ENCODE peak calls at places on chromosomes 2 and 18, in eight cellular contexts. One of them, this sample, is unnamed.

GRCh38 chr2:30113617-30114293 is 33.1 kb upstream of the YPEL5 start:
- DNase-seq in LoVo: peak
- DNase-seq in SHP77: no peak
- DNase-seq in hypothalamus: no peak
- DNase-seq in mucosa of gallbladder: no peak
- DNase-seq in HTR-8/SVneo: peak
- DNase-seq in T-helper 9 cell: no peak
- DNase-seq in activated CD4-positive, alpha-beta T cell treated with anti-CD3 and anti-CD28 coated beads, Interleukin-2, amount 50 U/mL, for 1 hour: no peak
- DNase-seq in this sample: no peak

GRCh38 chr18:43139288-43139946 is 23.9 kb upstream of the RIT2 start:
- DNase-seq in LoVo: no peak
- DNase-seq in SHP77: no peak
- DNase-seq in hypothalamus: no peak
- DNase-seq in mucosa of gallbladder: no peak
- DNase-seq in HTR-8/SVneo: no peak
- DNase-seq in T-helper 9 cell: no peak
- DNase-seq in activated CD4-positive, alpha-beta T cell treated with anti-CD3 and anti-CD28 coated beads, Interleukin-2, amount 50 U/mL, for 1 hour: no peak
- DNase-seq in this sample: no peak

GRCh38 chr2:237892478-237892877 is 33.1 kb downstream of the RAMP1 start:
- DNase-seq in LoVo: no peak
- DNase-seq in SHP77: no peak
- DNase-seq in hypothalamus: no peak
- DNase-seq in mucosa of gallbladder: no peak
- DNase-seq in HTR-8/SVneo: no peak
- DNase-seq in T-helper 9 cell: no peak
- DNase-seq in activated CD4-positive, alpha-beta T cell treated with anti-CD3 and anti-CD28 coated beads, Interleukin-2, amount 50 U/mL, for 1 hour: no peak
- DNase-seq in this sample: no peak

GRCh38 chr2:132733119-132733518 is 63.1 kb upstream of the LYPD1 start:
- DNase-seq in LoVo: no peak
- DNase-seq in SHP77: no peak
- DNase-seq in hypothalamus: no peak
- DNase-seq in mucosa of gallbladder: no peak
- DNase-seq in HTR-8/SVneo: no peak
- DNase-seq in T-helper 9 cell: no peak
- DNase-seq in activated CD4-positive, alpha-beta T cell treated with anti-CD3 and anti-CD28 coated beads, Interleukin-2, amount 50 U/mL, for 1 hour: no peak
- DNase-seq in this sample: no peak

GRCh38 chr18:76980663-76981387 is 151.8 kb downstream of the MBP start:
- DNase-seq in LoVo: no peak
- DNase-seq in SHP77: no peak
- DNase-seq in hypothalamus: no peak
- DNase-seq in mucosa of gallbladder: no peak
- DNase-seq in HTR-8/SVneo: no peak
- DNase-seq in T-helper 9 cell: no peak
- DNase-seq in activated CD4-positive, alpha-beta T cell treated with anti-CD3 and anti-CD28 coated beads, Interleukin-2, amount 50 U/mL, for 1 hour: no peak
- DNase-seq in this sample: no peak

GRCh38 chr2:237700583-237701032 is 73.2 kb downstream of the LRRFIP1 start:
- DNase-seq in LoVo: no peak
- DNase-seq in SHP77: no peak
- DNase-seq in hypothalamus: no peak
- DNase-seq in mucosa of gallbladder: no peak
- DNase-seq in HTR-8/SVneo: no peak
- DNase-seq in T-helper 9 cell: peak
- DNase-seq in activated CD4-positive, alpha-beta T cell treated with anti-CD3 and anti-CD28 coated beads, Interleukin-2, amount 50 U/mL, for 1 hour: peak
- DNase-seq in this sample: no peak

GRCh38 chr2:68974251-68974650 is at the start of gene GKN1:
- DNase-seq in LoVo: no peak
- DNase-seq in SHP77: no peak
- DNase-seq in hypothalamus: no peak
- DNase-seq in mucosa of gallbladder: no peak
- DNase-seq in HTR-8/SVneo: no peak
- DNase-seq in T-helper 9 cell: no peak
- DNase-seq in activated CD4-positive, alpha-beta T cell treated with anti-CD3 and anti-CD28 coated beads, Interleukin-2, amount 50 U/mL, for 1 hour: no peak
- DNase-seq in this sample: no peak

GRCh38 chr2:130241041-130241707 is 42.9 kb upstream of the TUBA3E start:
- DNase-seq in LoVo: peak
- DNase-seq in SHP77: no peak
- DNase-seq in hypothalamus: no peak
- DNase-seq in mucosa of gallbladder: peak
- DNase-seq in HTR-8/SVneo: peak
- DNase-seq in T-helper 9 cell: no peak
- DNase-seq in activated CD4-positive, alpha-beta T cell treated with anti-CD3 and anti-CD28 coated beads, Interleukin-2, amount 50 U/mL, for 1 hour: no peak
- DNase-seq in this sample: no peak

GRCh38 chr2:159086332-159086731 is 117.9 kb downstream of the TANC1 start:
- DNase-seq in LoVo: no peak
- DNase-seq in SHP77: no peak
- DNase-seq in hypothalamus: no peak
- DNase-seq in mucosa of gallbladder: no peak
- DNase-seq in HTR-8/SVneo: no peak
- DNase-seq in T-helper 9 cell: no peak
- DNase-seq in activated CD4-positive, alpha-beta T cell treated with anti-CD3 and anti-CD28 coated beads, Interleukin-2, amount 50 U/mL, for 1 hour: no peak
- DNase-seq in this sample: no peak

GRCh38 chr2:113283704-113284284 is 5.1 kb upstream of the PAX8 start:
- DNase-seq in LoVo: peak
- DNase-seq in SHP77: no peak
- DNase-seq in hypothalamus: no peak
- DNase-seq in mucosa of gallbladder: peak
- DNase-seq in HTR-8/SVneo: peak
- DNase-seq in T-helper 9 cell: no peak
- DNase-seq in activated CD4-positive, alpha-beta T cell treated with anti-CD3 and anti-CD28 coated beads, Interleukin-2, amount 50 U/mL, for 1 hour: no peak
- DNase-seq in this sample: no peak

GRCh38 chr2:26585966-26586365 is 55.2 kb downstream of the CIB4 start:
- DNase-seq in LoVo: no peak
- DNase-seq in SHP77: no peak
- DNase-seq in hypothalamus: no peak
- DNase-seq in mucosa of gallbladder: no peak
- DNase-seq in HTR-8/SVneo: no peak
- DNase-seq in T-helper 9 cell: no peak
- DNase-seq in activated CD4-positive, alpha-beta T cell treated with anti-CD3 and anti-CD28 coated beads, Interleukin-2, amount 50 U/mL, for 1 hour: no peak
- DNase-seq in this sample: no peak

GRCh38 chr2:178084273-178084672 is 11.7 kb upstream of the PDE11A start:
- DNase-seq in LoVo: no peak
- DNase-seq in SHP77: no peak
- DNase-seq in hypothalamus: no peak
- DNase-seq in mucosa of gallbladder: no peak
- DNase-seq in HTR-8/SVneo: no peak
- DNase-seq in T-helper 9 cell: no peak
- DNase-seq in activated CD4-positive, alpha-beta T cell treated with anti-CD3 and anti-CD28 coated beads, Interleukin-2, amount 50 U/mL, for 1 hour: no peak
- DNase-seq in this sample: no peak

GRCh38 chr18:2326999-2327398 is 244.3 kb downstream of the METTL4 start:
- DNase-seq in LoVo: no peak
- DNase-seq in SHP77: no peak
- DNase-seq in hypothalamus: no peak
- DNase-seq in mucosa of gallbladder: no peak
- DNase-seq in HTR-8/SVneo: no peak
- DNase-seq in T-helper 9 cell: no peak
- DNase-seq in activated CD4-positive, alpha-beta T cell treated with anti-CD3 and anti-CD28 coated beads, Interleukin-2, amount 50 U/mL, for 1 hour: no peak
- DNase-seq in this sample: no peak

GRCh38 chr2:25606892-25607291 is 66.5 kb downstream of the DTNB start:
- DNase-seq in LoVo: peak
- DNase-seq in SHP77: peak
- DNase-seq in hypothalamus: no peak
- DNase-seq in mucosa of gallbladder: no peak
- DNase-seq in HTR-8/SVneo: peak
- DNase-seq in T-helper 9 cell: no peak
- DNase-seq in activated CD4-positive, alpha-beta T cell treated with anti-CD3 and anti-CD28 coated beads, Interleukin-2, amount 50 U/mL, for 1 hour: no peak
- DNase-seq in this sample: no peak

GRCh38 chr18:58225101-58225500 is 181.1 kb downstream of the NEDD4L start:
- DNase-seq in LoVo: peak
- DNase-seq in SHP77: no peak
- DNase-seq in hypothalamus: no peak
- DNase-seq in mucosa of gallbladder: no peak
- DNase-seq in HTR-8/SVneo: no peak
- DNase-seq in T-helper 9 cell: no peak
- DNase-seq in activated CD4-positive, alpha-beta T cell treated with anti-CD3 and anti-CD28 coated beads, Interleukin-2, amount 50 U/mL, for 1 hour: no peak
- DNase-seq in this sample: no peak

GRCh38 chr2:128578406-128579385 is 260.0 kb upstream of the HS6ST1 start:
- DNase-seq in LoVo: no peak
- DNase-seq in SHP77: no peak
- DNase-seq in hypothalamus: no peak
- DNase-seq in mucosa of gallbladder: peak
- DNase-seq in HTR-8/SVneo: no peak
- DNase-seq in T-helper 9 cell: no peak
- DNase-seq in activated CD4-positive, alpha-beta T cell treated with anti-CD3 and anti-CD28 coated beads, Interleukin-2, amount 50 U/mL, for 1 hour: no peak
- DNase-seq in this sample: no peak

GRCh38 chr2:46376586-46377286 is 79.5 kb downstream of the EPAS1 start:
- DNase-seq in LoVo: no peak
- DNase-seq in SHP77: no peak
- DNase-seq in hypothalamus: no peak
- DNase-seq in mucosa of gallbladder: no peak
- DNase-seq in HTR-8/SVneo: no peak
- DNase-seq in T-helper 9 cell: no peak
- DNase-seq in activated CD4-positive, alpha-beta T cell treated with anti-CD3 and anti-CD28 coated beads, Interleukin-2, amount 50 U/mL, for 1 hour: no peak
- DNase-seq in this sample: no peak

GRCh38 chr2:176242211-176242610 is 27.0 kb upstream of the MTX2 start:
- DNase-seq in LoVo: no peak
- DNase-seq in SHP77: no peak
- DNase-seq in hypothalamus: peak
- DNase-seq in mucosa of gallbladder: no peak
- DNase-seq in HTR-8/SVneo: no peak
- DNase-seq in T-helper 9 cell: no peak
- DNase-seq in activated CD4-positive, alpha-beta T cell treated with anti-CD3 and anti-CD28 coated beads, Interleukin-2, amount 50 U/mL, for 1 hour: no peak
- DNase-seq in this sample: no peak

GRCh38 chr2:9439536-9439935 is 16.1 kb downstream of the CPSF3 start:
- DNase-seq in LoVo: no peak
- DNase-seq in SHP77: no peak
- DNase-seq in hypothalamus: no peak
- DNase-seq in mucosa of gallbladder: no peak
- DNase-seq in HTR-8/SVneo: no peak
- DNase-seq in T-helper 9 cell: no peak
- DNase-seq in activated CD4-positive, alpha-beta T cell treated with anti-CD3 and anti-CD28 coated beads, Interleukin-2, amount 50 U/mL, for 1 hour: no peak
- DNase-seq in this sample: no peak

GRCh38 chr2:150410809-150411208 is 76.7 kb downstream of the RND3 start:
- DNase-seq in LoVo: no peak
- DNase-seq in SHP77: no peak
- DNase-seq in hypothalamus: no peak
- DNase-seq in mucosa of gallbladder: no peak
- DNase-seq in HTR-8/SVneo: peak
- DNase-seq in T-helper 9 cell: no peak
- DNase-seq in activated CD4-positive, alpha-beta T cell treated with anti-CD3 and anti-CD28 coated beads, Interleukin-2, amount 50 U/mL, for 1 hour: no peak
- DNase-seq in this sample: peak